ENCODE peak calls at places on chromosomes 1 and 21, in four cellular contexts. D is CD8-positive, alpha-beta T cell; I is neural crest cell; V is B cell. Y is an unnamed sample.

GRCh38 chr1:214448536-214448935 is 102.9 kb downstream of the PTPN14 start:
- DNase-seq in V (no peak), D (no peak), I (no peak), Y (no peak)

GRCh38 chr21:44815852-44816628 is 1.8 kb downstream of the SUMO3 start:
- DNase-seq in D (no peak), I (no peak), V (no peak), Y (no peak)

GRCh38 chr1:43621861-43622260 is 28.1 kb upstream of the KDM4A start:
- DNase-seq in V (no peak), I (no peak), D (no peak), Y (no peak)

GRCh38 chr1:87560961-87561360 is 232.3 kb downstream of the LMO4 start:
- DNase-seq in V (no peak), D (no peak), I (no peak), Y (no peak)

GRCh38 chr1:201565024-201565730 is 26.2 kb downstream of the NAV1 start:
- DNase-seq in I (no peak), V (no peak), D (no peak), Y (peak)

GRCh38 chr1:20278692-20279130 is 12.0 kb upstream of the VWA5B1 start:
- DNase-seq in V (peak), D (no peak), I (no peak), Y (no peak)

GRCh38 chr1:7267493-7267892 is 482.2 kb downstream of the CAMTA1 start:
- DNase-seq in D (no peak), I (no peak), V (no peak), Y (peak)

GRCh38 chr1:99607590-99607989 is 38.3 kb upstream of the PALMD start:
- DNase-seq in V (no peak), D (no peak), I (no peak), Y (no peak)

GRCh38 chr1:163561570-163562295 is 240.0 kb downstream of the NUF2 start:
- DNase-seq in I (no peak), D (no peak), V (no peak), Y (no peak)
- TF ChIP-seq CTCF in I (peak), D (no peak), V (no peak), Y (no peak)

DNA sequence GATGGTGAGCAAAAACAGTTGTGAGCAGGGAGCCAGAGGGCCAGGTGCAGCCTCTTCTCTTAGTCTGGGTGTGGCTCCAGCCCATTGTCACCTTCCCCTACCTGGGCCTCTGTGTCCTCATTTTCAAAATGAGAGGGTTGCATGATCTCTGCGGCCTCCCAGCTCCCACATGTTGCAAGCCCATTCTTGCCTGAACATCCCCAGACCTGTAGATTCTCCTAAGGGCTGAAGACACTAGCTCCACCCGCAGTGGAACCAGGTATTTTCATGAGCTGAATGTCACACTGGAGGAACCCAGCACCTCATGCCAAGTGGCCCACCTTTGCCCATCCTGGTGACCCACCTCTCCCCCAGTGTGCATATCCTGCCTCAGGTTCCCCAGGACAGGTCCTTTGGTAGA is 12.3 kb downstream of the IKBKE start:
- DNase-seq in V (no peak), D (no peak), I (no peak), Y (peak)
- TF ChIP-seq CTCF in V (no peak), D (no peak), I (no peak), Y (no peak)

DNA sequence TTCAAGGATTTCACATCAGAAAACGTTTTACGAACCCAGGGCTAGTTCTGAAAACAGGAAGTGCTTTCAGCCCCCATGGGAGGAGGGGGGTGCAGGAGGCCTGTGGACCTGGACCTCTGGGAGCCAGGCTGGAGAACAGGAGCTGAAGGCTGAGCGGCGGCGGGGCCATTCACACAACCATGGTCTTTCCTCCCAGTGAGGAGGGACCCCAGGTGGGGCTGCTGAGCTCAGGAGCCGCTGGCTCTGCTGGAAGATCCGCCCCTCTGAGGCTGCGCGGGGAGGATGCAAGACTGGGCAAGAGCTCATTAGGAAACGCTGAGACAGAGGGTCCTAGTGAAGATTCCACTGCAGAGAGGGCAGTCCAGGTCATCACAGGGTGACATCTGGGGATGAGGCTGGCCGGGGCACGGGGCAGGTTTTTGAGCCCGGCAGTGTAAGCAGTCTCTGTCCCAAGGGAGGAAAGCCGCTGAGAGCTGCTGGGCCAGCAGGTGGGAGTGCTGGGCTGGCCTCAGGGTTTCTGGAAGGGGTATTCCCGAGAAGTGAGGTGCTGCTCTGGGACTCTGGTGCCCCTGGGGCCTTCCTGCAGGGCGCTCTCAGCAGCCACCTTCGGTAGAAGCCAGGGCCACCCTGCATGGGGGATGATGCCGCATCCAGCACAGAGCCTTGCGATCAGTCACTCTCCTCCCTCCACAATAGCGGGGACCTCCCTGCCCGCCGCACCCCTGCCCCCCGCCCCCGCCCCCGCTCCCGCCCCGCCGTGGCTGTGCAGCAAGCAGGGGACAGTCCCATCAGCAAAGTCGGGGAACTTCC is 7.5 kb downstream of the MX2 start:
- DNase-seq in I (peak), V (peak), D (peak), Y (peak)
- TF ChIP-seq CTCF in I (peak), V (no peak), D (no peak), Y (no peak)

GRCh38 chr1:152459596-152460528 is 45.8 kb upstream of the CRNN start:
- DNase-seq in V (peak), D (peak), I (no peak), Y (no peak)
- TF ChIP-seq CTCF in V (peak), D (peak), I (peak), Y (no peak)

Y was measured in lower leg skin.